ENCODE peak calls at places on chromosomes 7 and 10, in five cellular contexts. B is A549, R is upper lobe of left lung, J is transverse colon, X is right lobe of liver. E is an unnamed sample.

GRCh38 chr10:126090911-126091728 is 194.8 kb downstream of the FANK1 start:
- DNase-seq in B (peak; percentile 72), R (no peak), J (no peak), X (no peak), E (no peak)

GRCh38 chr10:76583711-76584161 is 1053.9 kb downstream of the KCNMA1 start:
- DNase-seq in B (peak; percentile 73), R (peak; percentile 41), J (no peak), X (no peak), E (no peak)

GRCh38 chr10:50613726-50614443 is 9.9 kb downstream of the SGMS1 start:
- DNase-seq in B (no peak), R (no peak), J (no peak), X (no peak), E (no peak)

GRCh38 chr10:6493521-6494451 is 86.3 kb downstream of the PRKCQ start:
- DNase-seq in B (no peak), R (no peak), J (no peak), X (no peak), E (no peak)

GRCh38 chr7:1567082-1567771 is 2.6 kb downstream of the PSMG3 start:
- DNase-seq in B (peak; percentile 66), R (no peak), J (peak; percentile 55), X (no peak), E (peak; percentile 85)

GRCh38 chr10:47176903-47177860 is 122.8 kb upstream of the GDF10 start:
- DNase-seq in B (no peak), R (no peak), J (no peak), X (no peak), E (peak; percentile 73)

GRCh38 chr10:69680610-69681009 is 50.6 kb downstream of the FAM241B start:
- DNase-seq in B (no peak), R (no peak), J (no peak), X (no peak), E (no peak)

GRCh38 chr7:116955801-116956514 is 2.7 kb downstream of the ST7 start:
- DNase-seq in B (no peak), R (no peak), J (no peak), X (no peak), E (no peak)

GRCh38 chr10:103745264-103746247 is 109.8 kb downstream of the SH3PXD2A start:
- DNase-seq in B (no peak), R (no peak), J (peak; percentile 28), X (no peak), E (peak; percentile 58)

GRCh38 chr10:126930506-126931458 is 25.6 kb downstream of the DOCK1 start:
- DNase-seq in B (no peak), R (no peak), J (no peak), X (no peak), E (no peak)

GRCh38 chr7:137508437-137509175 is 165.1 kb upstream of the PTN start:
- DNase-seq in B (no peak), R (no peak), J (no peak), X (no peak), E (no peak)

GRCh38 chr7:151226560-151226874 is 488 bp downstream of the ABCF2 start:
- DNase-seq in B (no peak), R (no peak), J (no peak), X (no peak), E (no peak)

GRCh38 chr10:4241724-4242345 is 456.8 kb upstream of the KLF6 start:
- DNase-seq in B (no peak), R (no peak), J (no peak), X (no peak), E (no peak)

GRCh38 chr7:133293390-133294110 is 40.7 kb downstream of the EXOC4 start:
- DNase-seq in B (no peak), R (no peak), J (no peak), X (no peak), E (no peak)

GRCh38 chr10:124221356-124222297 is 128.2 kb upstream of the CHST15 start:
- DNase-seq in B (no peak), R (no peak), J (peak; percentile 49), X (no peak), E (peak; percentile 63)

GRCh38 chr7:22481726-22482125 is 18.3 kb downstream of the STEAP1B start:
- DNase-seq in B (no peak), R (no peak), J (no peak), X (no peak), E (no peak)

GRCh38 chr10:122475581-122475980 is 14.2 kb downstream of the HTRA1 start:
- DNase-seq in B (no peak), R (no peak), J (no peak), X (no peak), E (no peak)

GRCh38 chr7:82319674-82320118 is 123.9 kb downstream of the CACNA2D1 start:
- DNase-seq in B (peak; percentile 32), R (no peak), J (peak; percentile 30), X (peak; percentile 44), E (peak; percentile 60)

GRCh38 chr7:47039899-47040298 is 542.0 kb downstream of the TNS3 start:
- DNase-seq in B (no peak), R (no peak), J (no peak), X (no peak), E (no peak)

GRCh38 chr7:51299391-51300133 is 17.0 kb downstream of the COBL start:
- DNase-seq in B (no peak), R (no peak), J (no peak), X (no peak), E (no peak)

GRCh38 chr7:16564909-16565426 is 38.3 kb downstream of the LRRC72 start:
- DNase-seq in B (peak; percentile 58), R (no peak), J (no peak), X (no peak), E (no peak)

GRCh38 chr10:122567056-122567660 is 6.6 kb downstream of the DMBT1 start:
- DNase-seq in B (peak; percentile 31), R (no peak), J (peak; percentile 30), X (no peak), E (no peak)

GRCh38 chr10:85490431-85490830 is 876.2 kb downstream of the GRID1 start:
- DNase-seq in B (no peak), R (no peak), J (no peak), X (no peak), E (no peak)

GRCh38 chr10:88455831-88456230 is 127.3 kb downstream of the RNLS start:
- DNase-seq in B (no peak), R (no peak), J (no peak), X (no peak), E (no peak)

GRCh38 chr10:88450201-88450600 is 132.9 kb downstream of the RNLS start:
- DNase-seq in B (no peak), R (no peak), J (no peak), X (no peak), E (no peak)
- TF ChIP-seq POLR2A in B (no peak), R (no peak), J (no peak), X (no peak), E (no peak)

DNA sequence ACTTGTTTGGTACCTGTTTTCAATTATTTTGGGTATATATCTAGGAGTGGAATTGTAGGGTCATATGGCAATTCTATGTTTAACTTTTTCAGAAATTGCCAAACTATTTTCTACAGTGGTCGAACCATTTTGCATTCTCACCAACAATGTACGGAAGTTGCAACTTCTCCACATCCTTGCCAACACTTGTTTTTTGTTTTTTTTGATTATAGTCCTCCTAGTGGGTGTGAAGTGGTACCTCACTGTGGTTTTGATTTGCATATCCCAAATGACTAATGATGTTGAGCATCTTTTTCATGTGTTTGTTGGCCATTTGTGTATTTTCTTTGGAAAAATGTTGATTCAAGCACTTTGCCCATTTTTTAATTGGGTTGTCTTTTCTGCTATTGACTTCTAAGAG is 122.1 kb downstream of the RPS24 start:
- DNase-seq in B (no peak), R (no peak), J (no peak), X (no peak), E (no peak)
- TF ChIP-seq CTCF in B (no peak), R (no peak), J (no peak), X (no peak), E (no peak)

GRCh38 chr7:155449008-155449879 is 8.7 kb upstream of the EN2 start:
- DNase-seq in B (peak; percentile 13), R (no peak), J (no peak), X (no peak), E (no peak)
- H3K4me3 ChIP-seq in B (peak overlapping the region; percentile 35), R (no peak overlapping the region), J (no peak overlapping the region), X (no peak overlapping the region), E (no peak overlapping the region)

GRCh38 chr7:5218564-5219360 is 28.7 kb downstream of the WIPI2 start:
- DNase-seq in B (no peak), R (no peak), J (peak; percentile 59), X (no peak), E (no peak)
- TF ChIP-seq POLR2A in B (no peak), R (no peak), J (no peak), X (no peak), E (no peak)

GRCh38 chr7:418636-419280 is 100.9 kb downstream of the PDGFA start:
- DNase-seq in B (no peak), R (no peak), J (no peak), X (no peak), E (no peak)

GRCh38 chr7:415646-416525 is 103.8 kb downstream of the PDGFA start:
- DNase-seq in B (no peak), R (no peak), J (no peak), X (no peak), E (peak; percentile 70)

GRCh38 chr7:416761-417624 is 102.7 kb downstream of the PDGFA start:
- DNase-seq in B (no peak), R (no peak), J (no peak), X (no peak), E (peak; percentile 82)

GRCh38 chr7:417973-418601 is 101.6 kb downstream of the PDGFA start:
- DNase-seq in B (no peak), R (no peak), J (no peak), X (no peak), E (no peak)

DNA sequence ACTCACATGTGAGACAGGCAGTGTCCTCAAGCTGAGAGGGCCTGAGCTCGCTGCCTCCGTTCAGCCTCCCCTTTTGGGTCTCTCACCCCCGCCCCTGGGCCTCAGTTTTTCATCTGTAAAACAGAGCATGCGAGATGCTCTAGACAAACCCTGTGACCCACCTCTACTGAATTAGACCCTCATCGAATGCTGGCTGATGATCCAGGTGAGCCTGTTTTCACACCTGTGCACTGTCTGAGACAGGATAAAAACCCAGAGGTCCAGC is 102.1 kb downstream of the PDGFA start:
- DNase-seq in B (no peak), R (no peak), J (no peak), X (no peak), E (no peak)
- TF ChIP-seq CTCF in B (no peak), R (no peak), J (no peak), X (no peak), E (no peak)

E was measured in lower leg skin.